ENCODE peak calls at places on chromosomes 12 and 14, in seven cellular contexts. One of them, this sample, is unnamed.

GRCh38 chr12:25692115-25693035 is 139.3 kb upstream of the LMNTD1 start:
- DNase-seq in H9: no peak
- DNase-seq in neuronal stem cell: no peak
- DNase-seq in IMR-90: no peak
- DNase-seq in mesenchymal stem cell: peak
- DNase-seq in H1: no peak
- DNase-seq in trophoblast cell: no peak
- DNase-seq in this sample: peak

GRCh38 chr12:119940881-119941280 is 48.2 kb upstream of the BICDL1 start:
- DNase-seq in H9: no peak
- DNase-seq in neuronal stem cell: no peak
- DNase-seq in IMR-90: peak
- DNase-seq in mesenchymal stem cell: peak
- DNase-seq in H1: peak
- DNase-seq in trophoblast cell: no peak
- DNase-seq in this sample: no peak

GRCh38 chr14:22794533-22794932 is 20.7 kb downstream of the SLC7A7 start:
- DNase-seq in H9: no peak
- DNase-seq in neuronal stem cell: no peak
- DNase-seq in IMR-90: no peak
- DNase-seq in mesenchymal stem cell: no peak
- DNase-seq in H1: no peak
- DNase-seq in trophoblast cell: no peak
- DNase-seq in this sample: no peak

GRCh38 chr14:94132285-94132887 is 3.0 kb upstream of the IFI27L2 start:
- DNase-seq in H9: peak
- DNase-seq in neuronal stem cell: peak
- DNase-seq in IMR-90: peak
- DNase-seq in mesenchymal stem cell: peak
- DNase-seq in H1: no peak
- DNase-seq in trophoblast cell: peak
- DNase-seq in this sample: peak

GRCh38 chr14:33765251-33765650 is 185.6 kb downstream of the EGLN3 start:
- DNase-seq in H9: peak
- DNase-seq in neuronal stem cell: peak
- DNase-seq in IMR-90: no peak
- DNase-seq in mesenchymal stem cell: peak
- DNase-seq in H1: no peak
- DNase-seq in trophoblast cell: peak
- DNase-seq in this sample: peak

GRCh38 chr12:6936378-6936638 is 7.3 kb upstream of the RNU7-1 start:
- DNase-seq in H9: no peak
- DNase-seq in neuronal stem cell: no peak
- DNase-seq in IMR-90: no peak
- DNase-seq in mesenchymal stem cell: no peak
- DNase-seq in H1: no peak
- DNase-seq in trophoblast cell: no peak
- DNase-seq in this sample: no peak

GRCh38 chr12:47636908-47637780 is 68.7 kb downstream of the RPAP3 start:
- DNase-seq in H9: peak
- DNase-seq in neuronal stem cell: no peak
- DNase-seq in IMR-90: no peak
- DNase-seq in mesenchymal stem cell: peak
- DNase-seq in H1: peak
- DNase-seq in trophoblast cell: peak
- DNase-seq in this sample: peak

GRCh38 chr14:71049435-71050147 is 142.3 kb downstream of the PCNX1 start:
- DNase-seq in H9: no peak
- DNase-seq in neuronal stem cell: no peak
- DNase-seq in IMR-90: peak
- DNase-seq in mesenchymal stem cell: peak
- DNase-seq in H1: no peak
- DNase-seq in trophoblast cell: peak
- DNase-seq in this sample: no peak

GRCh38 chr14:90301580-90302181 is 30.1 kb downstream of the NRDE2 start:
- DNase-seq in H9: no peak
- DNase-seq in neuronal stem cell: no peak
- DNase-seq in IMR-90: peak
- DNase-seq in mesenchymal stem cell: peak
- DNase-seq in H1: no peak
- DNase-seq in trophoblast cell: peak
- DNase-seq in this sample: peak

GRCh38 chr12:97061164-97061563 is 154.1 kb downstream of the NEDD1 start:
- DNase-seq in H9: no peak
- DNase-seq in neuronal stem cell: no peak
- DNase-seq in IMR-90: no peak
- DNase-seq in mesenchymal stem cell: no peak
- DNase-seq in H1: no peak
- DNase-seq in trophoblast cell: no peak
- DNase-seq in this sample: no peak

GRCh38 chr12:120116792-120117651 is 469 bp upstream of the RAB35 start:
- DNase-seq in H9: peak
- DNase-seq in neuronal stem cell: peak
- DNase-seq in IMR-90: peak
- DNase-seq in mesenchymal stem cell: peak
- DNase-seq in H1: peak
- DNase-seq in trophoblast cell: peak
- DNase-seq in this sample: peak

GRCh38 chr12:132506730-132507538 is 17.0 kb downstream of the FBRSL1 start:
- DNase-seq in H9: peak
- DNase-seq in neuronal stem cell: no peak
- DNase-seq in IMR-90: peak
- DNase-seq in mesenchymal stem cell: peak
- DNase-seq in H1: no peak
- DNase-seq in trophoblast cell: no peak
- DNase-seq in this sample: peak

GRCh38 chr12:93376436-93377251 is 1.1 kb upstream of the NUDT4 start:
- DNase-seq in H9: peak
- DNase-seq in neuronal stem cell: peak
- DNase-seq in IMR-90: peak
- DNase-seq in mesenchymal stem cell: peak
- DNase-seq in H1: no peak
- DNase-seq in trophoblast cell: peak
- DNase-seq in this sample: peak

GRCh38 chr12:80017261-80017870 is 82.0 kb upstream of the OTOGL start:
- DNase-seq in H9: no peak
- DNase-seq in neuronal stem cell: no peak
- DNase-seq in IMR-90: peak
- DNase-seq in mesenchymal stem cell: no peak
- DNase-seq in H1: no peak
- DNase-seq in trophoblast cell: no peak
- DNase-seq in this sample: no peak

GRCh38 chr14:63180017-63180416 is 24.2 kb upstream of the RHOJ start:
- DNase-seq in H9: no peak
- DNase-seq in neuronal stem cell: no peak
- DNase-seq in IMR-90: peak
- DNase-seq in mesenchymal stem cell: no peak
- DNase-seq in H1: no peak
- DNase-seq in trophoblast cell: no peak
- DNase-seq in this sample: no peak

GRCh38 chr14:102696332-102696731 is 80.9 kb upstream of the TRAF3 start:
- DNase-seq in H9: no peak
- DNase-seq in neuronal stem cell: no peak
- DNase-seq in IMR-90: no peak
- DNase-seq in mesenchymal stem cell: no peak
- DNase-seq in H1: no peak
- DNase-seq in trophoblast cell: peak
- DNase-seq in this sample: no peak
- H3K4ac ChIP-seq in H9: no peak
- H3K4ac ChIP-seq in neuronal stem cell: no peak
- H3K4ac ChIP-seq in IMR-90: no peak
- H3K4ac ChIP-seq in mesenchymal stem cell: no peak
- H3K4ac ChIP-seq in H1: no peak
- H3K4ac ChIP-seq in trophoblast cell: peak
- H3K4ac ChIP-seq in this sample: no peak

GRCh38 chr14:101575581-101575980 is 14.3 kb downstream of the DIO3 start:
- DNase-seq in H9: no peak
- DNase-seq in neuronal stem cell: no peak
- DNase-seq in IMR-90: no peak
- DNase-seq in mesenchymal stem cell: no peak
- DNase-seq in H1: no peak
- DNase-seq in trophoblast cell: no peak
- DNase-seq in this sample: peak

GRCh38 chr14:101578489-101578888 is 17.2 kb downstream of the DIO3 start:
- DNase-seq in H9: no peak
- DNase-seq in neuronal stem cell: no peak
- DNase-seq in IMR-90: no peak
- DNase-seq in mesenchymal stem cell: no peak
- DNase-seq in H1: no peak
- DNase-seq in trophoblast cell: no peak
- DNase-seq in this sample: no peak

GRCh38 chr14:101571004-101571403 is 9.7 kb downstream of the DIO3 start:
- DNase-seq in H9: no peak
- DNase-seq in neuronal stem cell: no peak
- DNase-seq in IMR-90: no peak
- DNase-seq in mesenchymal stem cell: no peak
- DNase-seq in H1: no peak
- DNase-seq in trophoblast cell: no peak
- DNase-seq in this sample: no peak

GRCh38 chr14:101577221-101577909 is 16.1 kb downstream of the DIO3 start:
- DNase-seq in H9: no peak
- DNase-seq in neuronal stem cell: no peak
- DNase-seq in IMR-90: no peak
- DNase-seq in mesenchymal stem cell: no peak
- DNase-seq in H1: no peak
- DNase-seq in trophoblast cell: no peak
- DNase-seq in this sample: no peak

GRCh38 chr14:101573289-101573688 is 12.0 kb downstream of the DIO3 start:
- DNase-seq in H9: no peak
- DNase-seq in neuronal stem cell: no peak
- DNase-seq in IMR-90: no peak
- DNase-seq in mesenchymal stem cell: no peak
- DNase-seq in H1: no peak
- DNase-seq in trophoblast cell: no peak
- DNase-seq in this sample: no peak
- H2BK120ac ChIP-seq in H9: no peak
- H2BK120ac ChIP-seq in neuronal stem cell: no peak
- H2BK120ac ChIP-seq in IMR-90: no peak
- H2BK120ac ChIP-seq in mesenchymal stem cell: no peak
- H2BK120ac ChIP-seq in H1: no peak
- H2BK120ac ChIP-seq in trophoblast cell: no peak
- H2BK120ac ChIP-seq in this sample: no peak

GRCh38 chr12:124309231-124309630 is 14.3 kb downstream of the RFLNA start:
- DNase-seq in H9: no peak
- DNase-seq in neuronal stem cell: no peak
- DNase-seq in IMR-90: no peak
- DNase-seq in mesenchymal stem cell: no peak
- DNase-seq in H1: no peak
- DNase-seq in trophoblast cell: no peak
- DNase-seq in this sample: no peak

GRCh38 chr12:124309744-124310143 is 14.9 kb downstream of the RFLNA start:
- DNase-seq in H9: no peak
- DNase-seq in neuronal stem cell: no peak
- DNase-seq in IMR-90: no peak
- DNase-seq in mesenchymal stem cell: no peak
- DNase-seq in H1: no peak
- DNase-seq in trophoblast cell: no peak
- DNase-seq in this sample: no peak

GRCh38 chr12:124311292-124312109 is 16.6 kb downstream of the RFLNA start:
- DNase-seq in H9: peak
- DNase-seq in neuronal stem cell: no peak
- DNase-seq in IMR-90: no peak
- DNase-seq in mesenchymal stem cell: no peak
- DNase-seq in H1: no peak
- DNase-seq in trophoblast cell: no peak
- DNase-seq in this sample: no peak

GRCh38 chr12:124310785-124311184 is 15.9 kb downstream of the RFLNA start:
- DNase-seq in H9: no peak
- DNase-seq in neuronal stem cell: no peak
- DNase-seq in IMR-90: no peak
- DNase-seq in mesenchymal stem cell: no peak
- DNase-seq in H1: no peak
- DNase-seq in trophoblast cell: no peak
- DNase-seq in this sample: no peak

DNA sequence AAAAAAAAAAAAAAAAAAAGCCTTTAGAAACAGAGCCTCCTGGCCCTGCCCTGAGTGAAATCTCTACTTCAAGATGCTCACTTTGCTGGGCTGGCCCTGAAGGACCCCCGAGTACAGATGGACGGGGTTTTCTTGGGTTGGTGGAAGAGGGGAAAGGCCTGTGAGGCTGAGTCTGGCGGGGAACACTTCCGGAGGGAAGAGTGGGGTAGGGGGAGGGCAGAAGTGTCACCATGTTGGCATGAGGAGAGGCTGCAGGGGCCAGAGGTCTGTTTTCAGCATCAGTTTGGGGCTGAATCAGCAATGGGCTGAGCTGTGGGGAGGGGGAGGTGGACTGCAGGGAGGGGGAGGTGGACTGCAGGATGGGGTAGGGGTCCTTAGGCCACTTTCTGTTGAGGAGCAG is 15.3 kb downstream of the RFLNA start:
- DNase-seq in H9: no peak
- DNase-seq in neuronal stem cell: no peak
- DNase-seq in IMR-90: no peak
- DNase-seq in mesenchymal stem cell: no peak
- DNase-seq in H1: no peak
- DNase-seq in trophoblast cell: no peak
- DNase-seq in this sample: no peak
- H3K4ac ChIP-seq in H9: no peak
- H3K4ac ChIP-seq in neuronal stem cell: no peak
- H3K4ac ChIP-seq in IMR-90: no peak
- H3K4ac ChIP-seq in mesenchymal stem cell: no peak
- H3K4ac ChIP-seq in H1: no peak
- H3K4ac ChIP-seq in trophoblast cell: no peak
- H3K4ac ChIP-seq in this sample: no peak

DNA sequence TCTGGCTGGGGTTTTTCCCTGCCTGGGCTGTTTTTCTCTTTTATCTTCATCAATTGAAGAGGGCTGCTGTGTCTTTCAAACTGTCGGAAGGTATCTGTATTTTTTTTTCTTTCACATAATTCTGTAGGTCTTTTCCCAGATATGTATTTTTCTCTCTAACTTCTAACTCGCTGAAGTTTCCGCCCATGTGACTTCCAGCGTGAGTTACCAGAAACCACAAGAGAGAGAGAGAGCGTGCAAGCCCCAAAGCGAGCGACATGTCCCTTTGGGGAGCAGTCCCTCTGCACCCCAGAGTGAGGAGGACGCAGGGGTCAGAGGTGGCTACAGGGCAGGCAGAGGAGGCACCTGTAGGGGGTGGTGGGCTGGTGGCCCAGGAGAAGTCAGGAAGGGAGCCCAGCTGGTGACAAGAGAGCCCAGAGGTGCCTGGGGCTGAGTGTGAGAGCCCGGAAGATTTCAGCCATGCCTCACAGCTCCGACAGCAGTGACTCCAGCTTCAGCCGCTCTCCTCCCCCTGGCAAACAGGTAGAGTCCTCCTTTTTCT is at the start of gene BATF:
- DNase-seq in H9: no peak
- DNase-seq in neuronal stem cell: no peak
- DNase-seq in IMR-90: no peak
- DNase-seq in mesenchymal stem cell: no peak
- DNase-seq in H1: no peak
- DNase-seq in trophoblast cell: peak
- DNase-seq in this sample: no peak
- H2BK120ac ChIP-seq in H9: no peak
- H2BK120ac ChIP-seq in neuronal stem cell: no peak
- H2BK120ac ChIP-seq in IMR-90: no peak
- H2BK120ac ChIP-seq in mesenchymal stem cell: no peak
- H2BK120ac ChIP-seq in H1: no peak
- H2BK120ac ChIP-seq in trophoblast cell: peak
- H2BK120ac ChIP-seq in this sample: no peak

GRCh38 chr12:63362166-63362565 is 211.2 kb upstream of the AVPR1A start:
- DNase-seq in H9: no peak
- DNase-seq in neuronal stem cell: no peak
- DNase-seq in IMR-90: no peak
- DNase-seq in mesenchymal stem cell: no peak
- DNase-seq in H1: no peak
- DNase-seq in trophoblast cell: no peak
- DNase-seq in this sample: no peak

GRCh38 chr12:63362801-63363200 is 211.8 kb upstream of the AVPR1A start:
- DNase-seq in H9: no peak
- DNase-seq in neuronal stem cell: no peak
- DNase-seq in IMR-90: no peak
- DNase-seq in mesenchymal stem cell: no peak
- DNase-seq in H1: no peak
- DNase-seq in trophoblast cell: no peak
- DNase-seq in this sample: no peak
- H3K4ac ChIP-seq in H9: no peak
- H3K4ac ChIP-seq in neuronal stem cell: no peak
- H3K4ac ChIP-seq in IMR-90: no peak
- H3K4ac ChIP-seq in mesenchymal stem cell: no peak
- H3K4ac ChIP-seq in H1: no peak
- H3K4ac ChIP-seq in trophoblast cell: no peak
- H3K4ac ChIP-seq in this sample: no peak